ENCODE peak calls at places on chromosomes 12 and 14, in five cellular contexts. One of them, this sample, is unnamed.

GRCh38 chr12:46214668-46215429 is 54.0 kb downstream of the SLC38A1 start:
- DNase-seq in HTR-8/SVneo: no peak
- DNase-seq in A549: no peak
- DNase-seq in stimulated activated naive B cell treated with anti-CD40 and anti-IgM and Interleukin-4, amounts not matched to agents 10 μg/mL and 1 μg/mL and 100 μg/mL, for 72 hours: peak; percentile 72
- DNase-seq in HCT116: no peak
- DNase-seq in this sample: no peak

GRCh38 chr12:47813491-47814196 is 6.1 kb downstream of the HDAC7 start:
- DNase-seq in HTR-8/SVneo: no peak
- DNase-seq in A549: peak; percentile 58
- DNase-seq in stimulated activated naive B cell treated with anti-CD40 and anti-IgM and Interleukin-4, amounts not matched to agents 10 μg/mL and 1 μg/mL and 100 μg/mL, for 72 hours: peak; percentile 40
- DNase-seq in HCT116: no peak
- DNase-seq in this sample: no peak

GRCh38 chr12:58860050-58860787 is 60.1 kb downstream of the LRIG3 start:
- DNase-seq in HTR-8/SVneo: no peak
- DNase-seq in A549: no peak
- DNase-seq in stimulated activated naive B cell treated with anti-CD40 and anti-IgM and Interleukin-4, amounts not matched to agents 10 μg/mL and 1 μg/mL and 100 μg/mL, for 72 hours: no peak
- DNase-seq in HCT116: no peak
- DNase-seq in this sample: no peak

GRCh38 chr12:132341318-132342050 is 12.1 kb upstream of the GALNT9 start:
- DNase-seq in HTR-8/SVneo: no peak
- DNase-seq in A549: no peak
- DNase-seq in stimulated activated naive B cell treated with anti-CD40 and anti-IgM and Interleukin-4, amounts not matched to agents 10 μg/mL and 1 μg/mL and 100 μg/mL, for 72 hours: no peak
- DNase-seq in HCT116: no peak
- DNase-seq in this sample: no peak

GRCh38 chr12:131918311-131919050 is 10.6 kb upstream of the PUS1 start:
- DNase-seq in HTR-8/SVneo: no peak
- DNase-seq in A549: no peak
- DNase-seq in stimulated activated naive B cell treated with anti-CD40 and anti-IgM and Interleukin-4, amounts not matched to agents 10 μg/mL and 1 μg/mL and 100 μg/mL, for 72 hours: no peak
- DNase-seq in HCT116: no peak
- DNase-seq in this sample: no peak

GRCh38 chr14:71668942-71669341 is 263.3 kb upstream of the RGS6 start:
- DNase-seq in HTR-8/SVneo: no peak
- DNase-seq in A549: no peak
- DNase-seq in stimulated activated naive B cell treated with anti-CD40 and anti-IgM and Interleukin-4, amounts not matched to agents 10 μg/mL and 1 μg/mL and 100 μg/mL, for 72 hours: no peak
- DNase-seq in HCT116: no peak
- DNase-seq in this sample: no peak

GRCh38 chr12:119129827-119130434 is 48.8 kb upstream of the HSPB8 start:
- DNase-seq in HTR-8/SVneo: no peak
- DNase-seq in A549: no peak
- DNase-seq in stimulated activated naive B cell treated with anti-CD40 and anti-IgM and Interleukin-4, amounts not matched to agents 10 μg/mL and 1 μg/mL and 100 μg/mL, for 72 hours: no peak
- DNase-seq in HCT116: no peak
- DNase-seq in this sample: no peak

GRCh38 chr12:14373202-14373601 is 7.7 kb downstream of the ATF7IP start:
- DNase-seq in HTR-8/SVneo: no peak
- DNase-seq in A549: no peak
- DNase-seq in stimulated activated naive B cell treated with anti-CD40 and anti-IgM and Interleukin-4, amounts not matched to agents 10 μg/mL and 1 μg/mL and 100 μg/mL, for 72 hours: no peak
- DNase-seq in HCT116: no peak
- DNase-seq in this sample: no peak

GRCh38 chr14:47392351-47392750 is 283.1 kb downstream of the MDGA2 start:
- DNase-seq in HTR-8/SVneo: no peak
- DNase-seq in A549: no peak
- DNase-seq in stimulated activated naive B cell treated with anti-CD40 and anti-IgM and Interleukin-4, amounts not matched to agents 10 μg/mL and 1 μg/mL and 100 μg/mL, for 72 hours: no peak
- DNase-seq in HCT116: no peak
- DNase-seq in this sample: no peak

GRCh38 chr12:130752692-130753230 is 36.7 kb upstream of the RIMBP2 start:
- DNase-seq in HTR-8/SVneo: no peak
- DNase-seq in A549: no peak
- DNase-seq in stimulated activated naive B cell treated with anti-CD40 and anti-IgM and Interleukin-4, amounts not matched to agents 10 μg/mL and 1 μg/mL and 100 μg/mL, for 72 hours: no peak
- DNase-seq in HCT116: no peak
- DNase-seq in this sample: no peak

GRCh38 chr14:44963775-44964380 is 1.9 kb downstream of the TOGARAM1 start:
- DNase-seq in HTR-8/SVneo: no peak
- DNase-seq in A549: no peak
- DNase-seq in stimulated activated naive B cell treated with anti-CD40 and anti-IgM and Interleukin-4, amounts not matched to agents 10 μg/mL and 1 μg/mL and 100 μg/mL, for 72 hours: no peak
- DNase-seq in HCT116: no peak
- DNase-seq in this sample: no peak

GRCh38 chr12:95940514-95940913 is 1.9 kb downstream of the CCDC38 start:
- DNase-seq in HTR-8/SVneo: no peak
- DNase-seq in A549: no peak
- DNase-seq in stimulated activated naive B cell treated with anti-CD40 and anti-IgM and Interleukin-4, amounts not matched to agents 10 μg/mL and 1 μg/mL and 100 μg/mL, for 72 hours: no peak
- DNase-seq in HCT116: no peak
- DNase-seq in this sample: no peak

GRCh38 chr14:104827173-104828055 is 26.5 kb downstream of the ZBTB42 start:
- DNase-seq in HTR-8/SVneo: peak; percentile 72
- DNase-seq in A549: peak; percentile 93
- DNase-seq in stimulated activated naive B cell treated with anti-CD40 and anti-IgM and Interleukin-4, amounts not matched to agents 10 μg/mL and 1 μg/mL and 100 μg/mL, for 72 hours: peak; percentile 44
- DNase-seq in HCT116: peak; percentile 48
- DNase-seq in this sample: no peak

GRCh38 chr12:106204312-106204711 is 43.5 kb downstream of the CKAP4 start:
- DNase-seq in HTR-8/SVneo: no peak
- DNase-seq in A549: no peak
- DNase-seq in stimulated activated naive B cell treated with anti-CD40 and anti-IgM and Interleukin-4, amounts not matched to agents 10 μg/mL and 1 μg/mL and 100 μg/mL, for 72 hours: no peak
- DNase-seq in HCT116: no peak
- DNase-seq in this sample: no peak

GRCh38 chr14:67129768-67130167 is 59.5 kb upstream of the GARIN2 start:
- DNase-seq in HTR-8/SVneo: no peak
- DNase-seq in A549: no peak
- DNase-seq in stimulated activated naive B cell treated with anti-CD40 and anti-IgM and Interleukin-4, amounts not matched to agents 10 μg/mL and 1 μg/mL and 100 μg/mL, for 72 hours: no peak
- DNase-seq in HCT116: no peak
- DNase-seq in this sample: no peak

GRCh38 chr14:32495435-32495734 is 166.3 kb downstream of the AKAP6 start:
- DNase-seq in HTR-8/SVneo: no peak
- DNase-seq in A549: no peak
- DNase-seq in stimulated activated naive B cell treated with anti-CD40 and anti-IgM and Interleukin-4, amounts not matched to agents 10 μg/mL and 1 μg/mL and 100 μg/mL, for 72 hours: no peak
- DNase-seq in HCT116: no peak
- DNase-seq in this sample: no peak

GRCh38 chr12:67322580-67322979 is 53.4 kb downstream of the CAND1 start:
- DNase-seq in HTR-8/SVneo: no peak
- DNase-seq in A549: no peak
- DNase-seq in stimulated activated naive B cell treated with anti-CD40 and anti-IgM and Interleukin-4, amounts not matched to agents 10 μg/mL and 1 μg/mL and 100 μg/mL, for 72 hours: no peak
- DNase-seq in HCT116: no peak
- DNase-seq in this sample: no peak

GRCh38 chr14:68507544-68508081 is 285.3 kb downstream of the ZFP36L1 start:
- DNase-seq in HTR-8/SVneo: no peak
- DNase-seq in A549: no peak
- DNase-seq in stimulated activated naive B cell treated with anti-CD40 and anti-IgM and Interleukin-4, amounts not matched to agents 10 μg/mL and 1 μg/mL and 100 μg/mL, for 72 hours: no peak
- DNase-seq in HCT116: no peak
- DNase-seq in this sample: no peak

GRCh38 chr12:112852127-112852526 is 54.6 kb upstream of the OAS1 start:
- DNase-seq in HTR-8/SVneo: no peak
- DNase-seq in A549: no peak
- DNase-seq in stimulated activated naive B cell treated with anti-CD40 and anti-IgM and Interleukin-4, amounts not matched to agents 10 μg/mL and 1 μg/mL and 100 μg/mL, for 72 hours: no peak
- DNase-seq in HCT116: no peak
- DNase-seq in this sample: no peak

GRCh38 chr12:49133014-49133413 is 1.8 kb upstream of the TUBA1B start:
- DNase-seq in HTR-8/SVneo: no peak
- DNase-seq in A549: no peak
- DNase-seq in stimulated activated naive B cell treated with anti-CD40 and anti-IgM and Interleukin-4, amounts not matched to agents 10 μg/mL and 1 μg/mL and 100 μg/mL, for 72 hours: no peak
- DNase-seq in HCT116: no peak
- DNase-seq in this sample: no peak

GRCh38 chr12:105852958-105853357 is 285.8 kb downstream of the NUAK1 start:
- DNase-seq in HTR-8/SVneo: no peak
- DNase-seq in A549: no peak
- DNase-seq in stimulated activated naive B cell treated with anti-CD40 and anti-IgM and Interleukin-4, amounts not matched to agents 10 μg/mL and 1 μg/mL and 100 μg/mL, for 72 hours: no peak
- DNase-seq in HCT116: no peak
- DNase-seq in this sample: no peak

GRCh38 chr12:63821781-63822251 is 22.7 kb upstream of the SRGAP1 start:
- DNase-seq in HTR-8/SVneo: no peak
- DNase-seq in A549: no peak
- DNase-seq in stimulated activated naive B cell treated with anti-CD40 and anti-IgM and Interleukin-4, amounts not matched to agents 10 μg/mL and 1 μg/mL and 100 μg/mL, for 72 hours: peak; percentile 20
- DNase-seq in HCT116: no peak
- DNase-seq in this sample: no peak

GRCh38 chr14:74945261-74945851 is 10.0 kb downstream of the PGF start:
- DNase-seq in HTR-8/SVneo: no peak
- DNase-seq in A549: peak; percentile 75
- DNase-seq in stimulated activated naive B cell treated with anti-CD40 and anti-IgM and Interleukin-4, amounts not matched to agents 10 μg/mL and 1 μg/mL and 100 μg/mL, for 72 hours: no peak
- DNase-seq in HCT116: peak; percentile 27
- DNase-seq in this sample: no peak

GRCh38 chr12:125013816-125014442 is 20.5 kb downstream of the BRI3BP start:
- DNase-seq in HTR-8/SVneo: no peak
- DNase-seq in A549: no peak
- DNase-seq in stimulated activated naive B cell treated with anti-CD40 and anti-IgM and Interleukin-4, amounts not matched to agents 10 μg/mL and 1 μg/mL and 100 μg/mL, for 72 hours: no peak
- DNase-seq in HCT116: no peak
- DNase-seq in this sample: no peak

GRCh38 chr14:64788706-64789105 is 84.5 kb downstream of the PLEKHG3 start:
- DNase-seq in HTR-8/SVneo: peak; percentile 99
- DNase-seq in A549: peak; percentile 46
- DNase-seq in stimulated activated naive B cell treated with anti-CD40 and anti-IgM and Interleukin-4, amounts not matched to agents 10 μg/mL and 1 μg/mL and 100 μg/mL, for 72 hours: no peak
- DNase-seq in HCT116: peak; percentile 37
- DNase-seq in this sample: no peak

GRCh38 chr12:2751686-2752085 is 43.1 kb upstream of the FKBP4 start:
- DNase-seq in HTR-8/SVneo: no peak
- DNase-seq in A549: no peak
- DNase-seq in stimulated activated naive B cell treated with anti-CD40 and anti-IgM and Interleukin-4, amounts not matched to agents 10 μg/mL and 1 μg/mL and 100 μg/mL, for 72 hours: no peak
- DNase-seq in HCT116: no peak
- DNase-seq in this sample: no peak

GRCh38 chr12:6943719-6944380 is at the start of the genes C12orf57 and RNU7-1:
- DNase-seq in HTR-8/SVneo: peak; percentile 85
- DNase-seq in A549: peak; percentile 94
- DNase-seq in stimulated activated naive B cell treated with anti-CD40 and anti-IgM and Interleukin-4, amounts not matched to agents 10 μg/mL and 1 μg/mL and 100 μg/mL, for 72 hours: no peak
- DNase-seq in HCT116: peak; percentile 96
- DNase-seq in this sample: peak; percentile 93

GRCh38 chr12:42679402-42679801 is 89.9 kb upstream of the PRICKLE1 start:
- DNase-seq in HTR-8/SVneo: no peak
- DNase-seq in A549: no peak
- DNase-seq in stimulated activated naive B cell treated with anti-CD40 and anti-IgM and Interleukin-4, amounts not matched to agents 10 μg/mL and 1 μg/mL and 100 μg/mL, for 72 hours: no peak
- DNase-seq in HCT116: no peak
- DNase-seq in this sample: no peak

GRCh38 chr12:4526923-4527546 is 11.7 kb upstream of the RAD51AP1 start:
- DNase-seq in HTR-8/SVneo: peak; percentile 19
- DNase-seq in A549: no peak
- DNase-seq in stimulated activated naive B cell treated with anti-CD40 and anti-IgM and Interleukin-4, amounts not matched to agents 10 μg/mL and 1 μg/mL and 100 μg/mL, for 72 hours: no peak
- DNase-seq in HCT116: no peak
- DNase-seq in this sample: no peak

GRCh38 chr14:104188727-104189400 is 50.5 kb downstream of the KIF26A start:
- DNase-seq in HTR-8/SVneo: no peak
- DNase-seq in A549: no peak
- DNase-seq in stimulated activated naive B cell treated with anti-CD40 and anti-IgM and Interleukin-4, amounts not matched to agents 10 μg/mL and 1 μg/mL and 100 μg/mL, for 72 hours: no peak
- DNase-seq in HCT116: no peak
- DNase-seq in this sample: no peak

GRCh38 chr14:85443001-85443400 is 86.9 kb upstream of the FLRT2 start:
- DNase-seq in HTR-8/SVneo: no peak
- DNase-seq in A549: no peak
- DNase-seq in stimulated activated naive B cell treated with anti-CD40 and anti-IgM and Interleukin-4, amounts not matched to agents 10 μg/mL and 1 μg/mL and 100 μg/mL, for 72 hours: no peak
- DNase-seq in HCT116: no peak
- DNase-seq in this sample: no peak

GRCh38 chr14:21095430-21096205 is 2.8 kb downstream of the ZNF219 start:
- DNase-seq in HTR-8/SVneo: no peak
- DNase-seq in A549: no peak
- DNase-seq in stimulated activated naive B cell treated with anti-CD40 and anti-IgM and Interleukin-4, amounts not matched to agents 10 μg/mL and 1 μg/mL and 100 μg/mL, for 72 hours: no peak
- DNase-seq in HCT116: no peak
- DNase-seq in this sample: no peak

GRCh38 chr14:95564060-95564459 is 29.2 kb downstream of the GLRX5 start:
- DNase-seq in HTR-8/SVneo: no peak
- DNase-seq in A549: no peak
- DNase-seq in stimulated activated naive B cell treated with anti-CD40 and anti-IgM and Interleukin-4, amounts not matched to agents 10 μg/mL and 1 μg/mL and 100 μg/mL, for 72 hours: no peak
- DNase-seq in HCT116: no peak
- DNase-seq in this sample: no peak

GRCh38 chr14:85529803-85530574 is at the start of gene FLRT2:
- DNase-seq in HTR-8/SVneo: peak; percentile 14
- DNase-seq in A549: peak; percentile 33
- DNase-seq in stimulated activated naive B cell treated with anti-CD40 and anti-IgM and Interleukin-4, amounts not matched to agents 10 μg/mL and 1 μg/mL and 100 μg/mL, for 72 hours: no peak
- DNase-seq in HCT116: no peak
- DNase-seq in this sample: no peak